ENCODE peak calls at places on chromosome 12, in seven cellular contexts. O is tibial nerve; Z is ureter; W is CD8-positive, alpha-beta T cell; M is fibroblast of pulmonary artery; J is T-helper 9 cell; R is fibroblast of the aortic adventitia. X is an unnamed sample.

GRCh38 chr12:125889742-125890141 is 824.5 kb downstream of the AACS start:
- DNase-seq in M (no peak), Z (no peak), W (no peak), O (no peak), J (no peak), R (no peak), X (peak; percentile 27)

GRCh38 chr12:120356567-120357030 is 12.4 kb downstream of the MSI1 start:
- DNase-seq in O (peak; percentile 60), M (peak; percentile 88), Z (peak; percentile 81), J (peak; percentile 64), W (peak; percentile 83), R (peak; percentile 76), X (peak; percentile 69)

GRCh38 chr12:49784756-49785409 is 43.3 kb downstream of the NCKAP5L start:
- DNase-seq in J (no peak), W (no peak), M (peak; percentile 42), O (no peak), R (peak; percentile 48), Z (no peak), X (no peak)

GRCh38 chr12:124024263-124024678 is 51.3 kb downstream of the ZNF664 start:
- DNase-seq in W (no peak), R (peak; percentile 25), O (no peak), J (no peak), M (no peak), Z (no peak), X (no peak)

GRCh38 chr12:124457287-124458219 is 109.9 kb downstream of the NCOR2 start:
- DNase-seq in R (peak; percentile 65), O (peak; percentile 86), Z (peak; percentile 85), W (peak; percentile 64), J (peak; percentile 54), M (peak; percentile 67), X (peak; percentile 64)

GRCh38 chr12:99059824-99060526 is 414.9 kb downstream of the APAF1 start:
- DNase-seq in R (no peak), O (peak; percentile 21), Z (no peak), J (no peak), W (no peak), M (peak; percentile 6), X (no peak)

GRCh38 chr12:124613151-124613585 is 45.8 kb upstream of the NCOR2 start:
- DNase-seq in M (peak; percentile 97), R (peak; percentile 98), Z (no peak), J (no peak), W (no peak), O (no peak), X (no peak)

GRCh38 chr12:98754095-98754494 is 109.0 kb downstream of the APAF1 start:
- DNase-seq in W (no peak), M (peak; percentile 7), Z (no peak), R (peak; percentile 24), O (no peak), J (no peak), X (peak; percentile 72)

GRCh38 chr12:29634057-29634456 is 136.6 kb upstream of the OVCH1 start:
- DNase-seq in J (no peak), R (peak; percentile 22), O (no peak), M (peak; percentile 53), W (no peak), Z (no peak), X (no peak)

GRCh38 chr12:62910549-62911169 is 24.3 kb downstream of the PPM1H start:
- DNase-seq in R (no peak), Z (no peak), O (no peak), M (no peak), W (no peak), J (no peak), X (no peak)

GRCh38 chr12:108730337-108731104 is 797 bp downstream of the CORO1C start:
- DNase-seq in W (peak; percentile 59), R (peak; percentile 65), J (peak; percentile 21), M (peak; percentile 73), O (peak; percentile 59), Z (peak; percentile 69), X (peak; percentile 57)

GRCh38 chr12:116133149-116133548 is 144.3 kb downstream of the MED13L start:
- DNase-seq in O (no peak), Z (no peak), J (no peak), W (no peak), R (peak; percentile 46), M (peak; percentile 60), X (no peak)

GRCh38 chr12:88503344-88503743 is 76.9 kb downstream of the KITLG start:
- DNase-seq in J (no peak), M (no peak), W (no peak), Z (no peak), O (no peak), R (no peak), X (no peak)

GRCh38 chr12:124270671-124271070 is 24.2 kb upstream of the RFLNA start:
- DNase-seq in W (no peak), J (no peak), M (no peak), Z (no peak), R (no peak), O (no peak), X (no peak)

GRCh38 chr12:105741786-105742566 is 396.8 kb downstream of the NUAK1 start:
- DNase-seq in Z (no peak), J (no peak), R (peak; percentile 94), O (no peak), M (peak; percentile 97), W (no peak), X (no peak)

GRCh38 chr12:104957388-104958008 is 592 bp downstream of the SLC41A2 start:
- DNase-seq in R (no peak), O (no peak), Z (no peak), M (no peak), J (peak; percentile 21), W (peak; percentile 56), X (no peak)

GRCh38 chr12:28050606-28051005 is 78.1 kb upstream of the PTHLH start:
- DNase-seq in O (no peak), M (no peak), J (no peak), W (no peak), R (no peak), Z (no peak), X (no peak)

GRCh38 chr12:29578070-29578469 is 80.6 kb upstream of the OVCH1 start:
- DNase-seq in R (no peak), O (no peak), M (peak; percentile 80), W (no peak), J (no peak), Z (no peak), X (no peak)

GRCh38 chr12:64175254-64175945 is 46.7 kb downstream of the KICS2 start:
- DNase-seq in O (no peak), W (no peak), J (no peak), R (peak; percentile 43), Z (no peak), M (peak; percentile 29), X (no peak)

GRCh38 chr12:45343269-45344051 is 127.6 kb downstream of the ANO6 start:
- DNase-seq in J (no peak), M (peak; percentile 30), Z (no peak), O (no peak), R (no peak), W (no peak), X (no peak)

GRCh38 chr12:67460388-67460787 is 188.2 kb upstream of the DYRK2 start:
- DNase-seq in J (no peak), M (no peak), O (no peak), W (no peak), Z (no peak), R (no peak), X (no peak)

GRCh38 chr12:125193798-125194562 is 128.7 kb downstream of the AACS start:
- DNase-seq in Z (no peak), R (peak; percentile 48), O (no peak), J (no peak), W (no peak), M (no peak), X (no peak)

GRCh38 chr12:68612245-68612644 is 1.5 kb downstream of the RAP1B start:
- DNase-seq in W (no peak), R (peak; percentile 50), J (no peak), O (no peak), Z (no peak), M (peak; percentile 46), X (no peak)

X was measured in hippocampal formation.